ENCODE peak calls at places on chromosomes 5 and 9, in nine cellular contexts. S, V, B, R, W, F, U, G and P are unnamed samples.

GRCh38 chr5:149172709-149173505 is 31.6 kb downstream of the ABLIM3 start:
- DNase-seq in S (no peak), V (no peak), B (no peak), R (no peak), W (no peak), F (no peak), U (no peak), G (no peak), P (no peak)

GRCh38 chr9:130241198-130241535 is 24.4 kb upstream of the HMCN2 start:
- DNase-seq in S (no peak), V (no peak), B (no peak), R (no peak), W (no peak), F (no peak), U (no peak), G (no peak), P (no peak)

GRCh38 chr5:147461915-147462314 is 48.0 kb downstream of the DPYSL3 start:
- DNase-seq in S (no peak), V (no peak), B (no peak), R (no peak), W (no peak), F (no peak), U (no peak), G (no peak), P (no peak)

GRCh38 chr5:67166886-67167285 is 29.7 kb downstream of the CD180 start:
- DNase-seq in S (no peak), V (no peak), B (no peak), R (no peak), W (no peak), F (no peak), U (no peak), G (no peak), P (no peak)

GRCh38 chr9:14687042-14687719 is 6.1 kb downstream of the ZDHHC21 start:
- DNase-seq in S (no peak), V (no peak), B (no peak), R (peak), W (no peak), F (no peak), U (no peak), G (no peak), P (peak)

GRCh38 chr5:143913008-143913752 is 101.2 kb downstream of the HMHB1 start:
- DNase-seq in S (no peak), V (no peak), B (no peak), R (peak), W (no peak), F (peak), U (no peak), G (no peak), P (no peak)

GRCh38 chr5:116681334-116682013 is 106.9 kb upstream of the SEMA6A start:
- DNase-seq in S (no peak), V (no peak), B (no peak), R (no peak), W (no peak), F (no peak), U (no peak), G (no peak), P (no peak)

GRCh38 chr5:55480781-55481180 is 54.0 kb downstream of the PLPP1 start:
- DNase-seq in S (no peak), V (no peak), B (no peak), R (no peak), W (no peak), F (no peak), U (no peak), G (no peak), P (no peak)

GRCh38 chr5:51387854-51388320 is 4.6 kb downstream of the ISL1 start:
- DNase-seq in S (no peak), V (no peak), B (no peak), R (no peak), W (no peak), F (no peak), U (no peak), G (no peak), P (no peak)

GRCh38 chr5:154756871-154757646 is 1.9 kb downstream of the LARP1 start:
- DNase-seq in S (peak), V (no peak), B (peak), R (no peak), W (peak), F (no peak), U (peak), G (peak), P (no peak)

GRCh38 chr5:149426931-149427330 is 47.8 kb upstream of the IL17B start:
- DNase-seq in S (no peak), V (no peak), B (no peak), R (no peak), W (no peak), F (no peak), U (no peak), G (no peak), P (no peak)

GRCh38 chr9:29437515-29437914 is 1864.2 kb upstream of the C9orf72 start:
- DNase-seq in S (no peak), V (no peak), B (no peak), R (no peak), W (no peak), F (no peak), U (no peak), G (no peak), P (no peak)

GRCh38 chr9:129617167-129617566 is 3.7 kb downstream of the C9orf50 start:
- DNase-seq in S (no peak), V (no peak), B (peak), R (peak), W (no peak), F (no peak), U (no peak), G (no peak), P (no peak)

GRCh38 chr9:137271696-137272076 is 5.8 kb upstream of the TOR4A start:
- DNase-seq in S (no peak), V (no peak), B (no peak), R (no peak), W (no peak), F (no peak), U (no peak), G (no peak), P (no peak)

GRCh38 chr5:83563631-83564030 is 92.1 kb downstream of the VCAN start:
- DNase-seq in S (no peak), V (no peak), B (no peak), R (no peak), W (no peak), F (no peak), U (no peak), G (no peak), P (no peak)

GRCh38 chr5:140391312-140391711 is 10.3 kb upstream of the ANKHD1 start:
- DNase-seq in S (no peak), V (no peak), B (no peak), R (no peak), W (no peak), F (no peak), U (no peak), G (peak), P (no peak)

GRCh38 chr5:53123702-53124101 is 14.1 kb upstream of the MOCS2 start:
- DNase-seq in S (no peak), V (no peak), B (no peak), R (no peak), W (no peak), F (no peak), U (no peak), G (no peak), P (no peak)

GRCh38 chr9:34177906-34178697 is 741 bp upstream of the UBAP1 start:
- DNase-seq in S (no peak), V (no peak), B (no peak), R (no peak), W (no peak), F (no peak), U (no peak), G (peak), P (no peak)

GRCh38 chr9:85223506-85224108 is 518.1 kb downstream of the AGTPBP1 start:
- DNase-seq in S (no peak), V (no peak), B (no peak), R (no peak), W (no peak), F (no peak), U (no peak), G (no peak), P (no peak)

GRCh38 chr5:57529864-57530263 is 47.3 kb upstream of the ACTBL2 start:
- DNase-seq in S (no peak), V (no peak), B (no peak), R (no peak), W (no peak), F (no peak), U (no peak), G (no peak), P (no peak)

GRCh38 chr5:151906246-151906645 is 18.4 kb downstream of the GLRA1 start:
- DNase-seq in S (no peak), V (no peak), B (no peak), R (no peak), W (no peak), F (no peak), U (no peak), G (no peak), P (peak)

GRCh38 chr5:30505014-30505886 is 688.2 kb upstream of the CDH6 start:
- DNase-seq in S (no peak), V (no peak), B (no peak), R (peak), W (no peak), F (no peak), U (no peak), G (no peak), P (peak)

GRCh38 chr9:125867752-125868400 is 120.7 kb downstream of the PBX3 start:
- DNase-seq in S (no peak), V (no peak), B (peak), R (no peak), W (no peak), F (no peak), U (no peak), G (no peak), P (no peak)